ENCODE peak calls at places on chromosomes 6 and 20, in four cellular contexts. C is stimulated activated CD4-positive, alpha-beta T cell treated with anti-CD3 and anti-CD28 coated beads, Interleukin-2, amount 100 ng/mL, for 48 hours; G is GM23338; O is KBM-7. I is an unnamed sample.
A peak's percentile ranks its signal among the peaks of the same experiment; 100 is the strongest.

GRCh38 chr6:132147530-132148011 is 196.4 kb upstream of the CCN2 start:
- DNase-seq in O (no peak), G (peak; percentile 12), C (no peak), I (no peak)

GRCh38 chr6:107304421-107305025 is 154.8 kb downstream of the PDSS2 start:
- DNase-seq in C (peak; percentile 8), O (no peak), G (no peak), I (no peak)

GRCh38 chr20:49539481-49540231 is 28.3 kb downstream of the PTGIS start:
- DNase-seq in O (no peak), C (no peak), G (no peak), I (no peak)

GRCh38 chr20:17628101-17628841 is 53.8 kb downstream of the RRBP1 start:
- DNase-seq in O (no peak), G (no peak), C (no peak), I (no peak)

GRCh38 chr6:42230320-42231034 is 12.8 kb upstream of the MRPS10 start:
- DNase-seq in G (peak; percentile 57), O (no peak), C (no peak), I (no peak)

GRCh38 chr20:1813101-1813529 is 82.1 kb upstream of the SIRPA start:
- DNase-seq in G (no peak), C (no peak), O (no peak), I (no peak)

GRCh38 chr20:51661609-51662178 is 106.5 kb downstream of the ATP9A start:
- DNase-seq in G (no peak), C (peak; percentile 27), O (no peak), I (peak; percentile 51)

GRCh38 chr6:82084324-82084920 is 163.1 kb downstream of the IBTK start:
- DNase-seq in O (no peak), C (no peak), G (no peak), I (no peak)

GRCh38 chr6:14635195-14635594 is 517.6 kb downstream of the CD83 start:
- DNase-seq in O (no peak), G (no peak), C (no peak), I (peak; percentile 40)

GRCh38 chr20:43681468-43681942 is 14.6 kb downstream of the MYBL2 start:
- DNase-seq in C (no peak), G (peak; percentile 26), O (no peak), I (no peak)

GRCh38 chr6:107977283-107977682 is 19.3 kb upstream of the SEC63 start:
- DNase-seq in O (peak; percentile 62), G (peak; percentile 70), C (no peak), I (no peak)

GRCh38 chr6:14055541-14055940 is 62.0 kb upstream of the CD83 start:
- DNase-seq in G (peak; percentile 41), C (no peak), O (no peak), I (no peak)

GRCh38 chr6:46022110-46022948 is 6.7 kb upstream of the CLIC5 start:
- DNase-seq in C (no peak), O (no peak), G (no peak), I (no peak)

GRCh38 chr6:109221543-109222195 is 126.4 kb downstream of the CEP57L1 start:
- DNase-seq in O (no peak), G (no peak), C (no peak), I (no peak)

GRCh38 chr6:110944681-110945151 is 13.8 kb upstream of the GTF3C6 start:
- DNase-seq in G (no peak), O (peak; percentile 65), C (peak; percentile 15), I (no peak)

GRCh38 chr6:12608016-12608860 is 108.3 kb upstream of the PHACTR1 start:
- DNase-seq in G (no peak), O (peak; percentile 25), C (no peak), I (no peak)

GRCh38 chr6:138008791-138009190 is 98.4 kb downstream of the PERP start:
- DNase-seq in C (no peak), O (no peak), G (no peak), I (no peak)

GRCh38 chr6:155492061-155492735 is 36.6 kb upstream of the NOX3 start:
- DNase-seq in C (no peak), O (no peak), G (no peak), I (no peak)

GRCh38 chr20:17992847-17993508 is 24.2 kb downstream of the MGME1 start:
- DNase-seq in G (no peak), O (peak; percentile 32), C (no peak), I (no peak)

GRCh38 chr6:122904166-122904565 is 91.9 kb upstream of the CLVS2 start:
- DNase-seq in O (no peak), G (no peak), C (no peak), I (no peak)

GRCh38 chr6:149218915-149219314 is 98.6 kb upstream of the TAB2 start:
- DNase-seq in C (no peak), O (no peak), G (no peak), I (no peak)

GRCh38 chr6:49205526-49205925 is 257.5 kb downstream of the MMUT start:
- DNase-seq in G (no peak), O (no peak), C (no peak), I (no peak)

GRCh38 chr20:25317351-25318075 is 69.6 kb downstream of the PYGB start:
- DNase-seq in G (no peak), C (no peak), O (no peak), I (no peak)